ENCODE peak calls at places on chromosomes 4 and X, in six cellular contexts. Q is IMR-90; R is CD8-positive, alpha-beta T cell; Z is lower lobe of right lung; O is ovary; Y is CD4-positive, alpha-beta T cell. E is an unnamed sample.

GRCh38 chrX:85196319-85196718 is 47.3 kb downstream of the SATL1 start:
- DNase-seq in Z (no peak), Q (no peak), Y (no peak), O (no peak), R (no peak), E (no peak)

GRCh38 chr4:153385784-153386183 is 41.3 kb downstream of the MND1 start:
- DNase-seq in Q (no peak), O (no peak), Y (no peak), Z (no peak), R (no peak), E (no peak)

GRCh38 chrX:34503119-34503518 is 154.0 kb downstream of the TMEM47 start:
- DNase-seq in O (no peak), Y (no peak), R (no peak), Q (no peak), Z (no peak), E (no peak)

GRCh38 chr4:76448211-76448610 is 13.2 kb downstream of the SHROOM3 start:
- DNase-seq in Z (no peak), Y (no peak), R (no peak), O (no peak), Q (no peak), E (no peak)

GRCh38 chr4:113747949-113748348 is 13.6 kb downstream of the CAMK2D start:
- DNase-seq in Q (no peak), O (no peak), R (no peak), Y (no peak), Z (no peak), E (no peak)

GRCh38 chrX:24153175-24153795 is 3.8 kb downstream of the ZFX start:
- DNase-seq in Z (no peak), O (no peak), R (no peak), Q (no peak), Y (no peak), E (no peak)

GRCh38 chr4:74473155-74473811 is 28.3 kb downstream of the AREG start:
- DNase-seq in R (no peak), O (no peak), Z (no peak), Y (no peak), Q (peak), E (no peak)

GRCh38 chrX:134622056-134622812 is 36.0 kb downstream of the PLAC1 start:
- DNase-seq in R (no peak), Z (no peak), Q (peak), O (no peak), Y (no peak), E (no peak)

GRCh38 chr4:57499786-57500185 is 389.6 kb upstream of the IGFBP7 start:
- DNase-seq in O (no peak), Q (no peak), R (no peak), Z (no peak), Y (no peak), E (no peak)

GRCh38 chrX:137565921-137566745 is at the start of gene ZIC3:
- DNase-seq in Q (no peak), R (no peak), O (peak), Z (peak), Y (no peak), E (peak)

GRCh38 chr4:10478621-10479020 is 21.4 kb upstream of the ZNF518B start:
- DNase-seq in Q (no peak), Y (no peak), O (no peak), Z (no peak), R (no peak), E (no peak)

GRCh38 chrX:2696698-2697215 is 5.7 kb downstream of the CD99 start:
- DNase-seq in Q (peak), Z (no peak), O (no peak), Y (no peak), R (peak), E (no peak)

GRCh38 chrX:39331062-39331704 is 529.9 kb downstream of the MID1IP1 start:
- DNase-seq in O (no peak), Y (no peak), Z (no peak), R (no peak), Q (no peak), E (no peak)

DNA sequence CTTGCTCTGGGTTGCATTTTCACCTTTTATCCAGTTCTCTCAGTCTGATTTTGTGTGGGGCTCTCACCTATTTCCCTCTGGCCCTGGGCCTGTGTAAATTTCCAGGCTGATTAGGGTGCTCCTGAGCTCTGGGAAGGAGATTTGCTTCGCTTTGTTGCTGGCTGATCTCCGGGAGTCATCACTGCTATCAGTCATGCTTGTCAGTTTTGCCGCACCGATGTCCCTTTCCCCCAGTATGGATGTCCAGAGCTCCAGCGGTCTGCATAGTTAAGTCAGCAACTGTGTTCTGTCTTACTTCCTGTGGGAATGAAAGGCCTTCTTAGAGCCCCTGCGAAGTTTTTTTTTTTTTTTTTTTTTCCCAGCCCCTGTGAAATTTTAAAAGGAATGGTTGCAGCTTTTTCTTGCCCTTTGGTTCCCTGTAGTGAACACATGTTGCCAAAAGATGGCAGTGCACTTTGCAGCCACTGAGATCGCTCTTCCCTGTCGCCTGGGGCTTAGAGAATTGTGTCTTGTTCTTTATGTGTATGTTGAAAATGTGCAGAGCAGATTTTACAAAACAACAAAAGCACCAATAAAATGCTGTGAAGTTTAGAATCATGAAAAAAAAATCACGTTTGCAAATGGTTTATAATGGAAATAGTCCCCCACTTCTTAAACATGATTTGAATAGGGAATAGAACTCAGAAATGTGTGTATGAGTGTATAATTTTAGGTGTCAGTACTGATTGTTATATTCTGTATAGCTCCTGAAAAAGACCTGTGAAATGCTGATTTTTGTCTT is 109.2 kb upstream of the SLC4A4 start:
- DNase-seq in O (no peak), Z (no peak), Q (peak), R (no peak), Y (no peak), E (peak)
- H3K27ac ChIP-seq in O (no peak), Z (no peak), Q (peak), R (no peak), Y (no peak), E (no peak)

DNA sequence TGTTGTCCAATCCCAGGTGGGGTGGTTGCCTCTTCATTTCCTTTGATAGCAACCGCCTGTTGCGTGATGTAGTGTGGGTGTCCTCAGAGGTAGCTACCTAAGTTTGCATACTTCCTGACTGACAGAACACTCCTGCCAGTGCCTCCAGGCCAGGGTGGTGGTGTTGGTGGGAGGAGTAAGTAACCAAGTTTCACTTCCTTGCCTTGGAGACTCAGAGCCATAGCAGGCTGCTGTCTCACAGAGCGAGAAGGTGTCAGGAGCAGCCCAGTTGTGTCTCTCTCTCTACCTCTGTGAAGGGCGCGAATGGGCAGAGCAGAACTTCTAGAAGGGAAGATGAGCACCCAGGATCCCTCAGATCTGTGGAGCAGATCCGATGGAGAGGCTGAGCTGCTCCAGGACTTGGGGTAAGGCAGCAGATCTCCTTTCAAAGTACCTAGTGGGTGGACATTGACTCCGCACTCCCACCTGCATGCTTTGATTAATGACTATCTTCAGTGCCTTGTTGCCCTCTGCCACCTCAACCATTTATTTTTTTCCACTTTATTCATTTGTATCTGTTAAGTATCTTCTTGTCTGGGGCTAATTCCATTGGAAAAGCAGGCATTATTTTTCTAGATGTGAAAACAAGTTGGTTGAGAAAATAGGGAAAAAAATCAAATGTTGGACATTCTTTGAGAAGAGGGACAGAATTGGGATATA is at the start of gene DAPP1:
- DNase-seq in R (peak), O (no peak), Y (peak), Z (peak), Q (no peak), E (peak)
- H3K27ac ChIP-seq in R (peak), O (no peak), Y (peak), Z (peak), Q (no peak), E (no peak)

DNA sequence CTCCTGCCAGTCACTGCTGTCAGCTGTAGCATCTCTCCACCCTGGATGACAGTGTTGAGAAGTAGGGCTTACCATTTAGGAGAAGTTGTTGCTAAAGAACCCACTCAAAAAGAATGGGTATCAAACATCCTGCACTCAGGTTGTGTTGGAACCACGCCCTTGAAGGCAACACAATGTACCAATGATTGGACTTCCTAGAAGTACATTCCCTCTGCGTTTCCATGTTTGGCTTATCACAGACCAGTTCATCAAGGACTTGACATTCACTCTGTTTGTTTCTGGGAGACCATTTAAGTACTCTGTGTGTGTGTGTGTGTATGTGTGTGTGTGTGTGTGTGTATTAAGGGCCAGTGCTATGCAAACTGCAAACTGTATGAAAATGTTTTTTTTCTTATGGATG is 200.6 kb upstream of the GATB start:
- DNase-seq in Z (no peak), Q (no peak), R (no peak), Y (no peak), O (no peak), E (no peak)
- H3K27ac ChIP-seq in Z (no peak), Q (no peak), R (no peak), Y (no peak), O (no peak), E (no peak)

GRCh38 chr4:88441696-88442095 is 15.2 kb upstream of the HERC5 start:
- DNase-seq in Y (no peak), R (no peak), Q (no peak), Z (no peak), O (no peak), E (no peak)
- H3K27ac ChIP-seq in Y (no peak), R (no peak), Q (no peak), Z (no peak), O (no peak), E (no peak)